ENCODE peak calls at places on chromosomes 12 and 14, in nine cellular contexts. M is fibroblast of the aortic adventitia; Y is left cardiac atrium; Z is naive thymus-derived CD4-positive, alpha-beta T cell; G is upper lobe of left lung; I is HS-5; W is NCI-H1417; A is midbrain; N is T-helper 2 cell. K is an unnamed sample.

GRCh38 chr12:98397323-98398105 is 117.9 kb upstream of the TMPO start:
- DNase-seq in Z (peak), Y (peak), M (peak), N (peak), A (peak), W (peak), G (peak), I (peak), K (peak)

GRCh38 chr14:92122761-92123160 is 992 bp downstream of the CPSF2 start:
- DNase-seq in G (no peak), I (no peak), Z (no peak), A (no peak), M (peak), N (no peak), Y (no peak), W (no peak), K (no peak)

GRCh38 chr12:18643673-18644072 is 94.1 kb downstream of the PLCZ1 start:
- DNase-seq in W (no peak), A (no peak), I (no peak), G (no peak), M (peak), Y (no peak), N (no peak), Z (no peak), K (no peak)

GRCh38 chr14:22852940-22853767 is 16.8 kb downstream of the MMP14 start:
- DNase-seq in N (peak), Z (peak), Y (peak), I (no peak), G (peak), W (peak), A (peak), M (peak), K (peak)

GRCh38 chr14:103243764-103244737 is 90.0 kb upstream of the EIF5 start:
- DNase-seq in Y (no peak), Z (no peak), G (no peak), A (no peak), W (no peak), I (no peak), M (peak), N (no peak), K (no peak)

GRCh38 chr14:45252356-45253069 is 489 bp downstream of the MIS18BP1 start:
- DNase-seq in G (no peak), M (peak), W (peak), A (no peak), I (no peak), Y (no peak), Z (peak), N (no peak), K (no peak)

GRCh38 chr14:91098591-91098990 is 15.3 kb upstream of the DGLUCY start:
- DNase-seq in N (no peak), I (peak), W (no peak), G (no peak), A (no peak), Y (no peak), M (no peak), Z (no peak), K (no peak)

GRCh38 chr12:46432325-46432724 is 59.8 kb upstream of the SLC38A2 start:
- DNase-seq in N (no peak), Z (no peak), M (no peak), Y (no peak), G (no peak), I (no peak), A (no peak), W (no peak), K (no peak)

GRCh38 chr12:47360771-47361388 is 281.1 kb upstream of the AMIGO2 start:
- DNase-seq in Y (no peak), I (no peak), W (no peak), M (no peak), G (peak), Z (peak), A (no peak), N (no peak), K (no peak)

GRCh38 chr14:28609228-28609828 is 157.3 kb upstream of the FOXG1 start:
- DNase-seq in G (peak), W (peak), A (peak), Z (no peak), N (no peak), M (peak), I (no peak), Y (peak), K (peak)

GRCh38 chr12:81758421-81759214 is 532 bp downstream of the PPFIA2 start:
- DNase-seq in M (peak), G (no peak), Z (peak), W (peak), A (peak), I (no peak), Y (peak), N (no peak), K (no peak)

GRCh38 chr14:84857571-84857970 is 672.4 kb upstream of the FLRT2 start:
- DNase-seq in W (no peak), I (no peak), Z (no peak), Y (no peak), N (no peak), M (no peak), A (no peak), G (no peak), K (no peak)

GRCh38 chr14:73457050-73457934 is 1.1 kb downstream of the NUMB start:
- DNase-seq in G (peak), A (no peak), M (no peak), I (no peak), N (no peak), Y (peak), W (peak), Z (no peak), K (no peak)

GRCh38 chr14:100091386-100091785 is 26.2 kb downstream of the EVL start:
- DNase-seq in I (no peak), N (no peak), Z (no peak), Y (no peak), W (no peak), M (no peak), G (no peak), A (no peak), K (no peak)

GRCh38 chr12:99110866-99111265 is 465.8 kb downstream of the APAF1 start:
- DNase-seq in Z (no peak), N (no peak), I (no peak), G (no peak), W (peak), M (no peak), A (no peak), Y (no peak), K (no peak)

GRCh38 chr12:126337556-126337955 is 1272.3 kb downstream of the AACS start:
- DNase-seq in Y (no peak), W (no peak), M (peak), Z (no peak), N (no peak), I (peak), G (no peak), A (no peak), K (no peak)

GRCh38 chr14:33842299-33842698 is 108.6 kb downstream of the EGLN3 start:
- DNase-seq in I (no peak), M (no peak), Z (no peak), N (no peak), A (no peak), W (no peak), G (no peak), Y (no peak), K (no peak)

GRCh38 chr14:89202413-89202812 is 214.6 kb downstream of the FOXN3 start:
- DNase-seq in Y (no peak), I (no peak), G (no peak), N (no peak), M (no peak), W (peak), Z (no peak), A (no peak), K (no peak)

GRCh38 chr12:95130096-95130495 is 56.7 kb upstream of the NR2C1 start:
- DNase-seq in G (no peak), N (no peak), W (no peak), Y (no peak), I (no peak), A (no peak), M (peak), Z (no peak), K (no peak)

GRCh38 chr14:97707603-97708002 is 910.4 kb downstream of the VRK1 start:
- DNase-seq in Y (no peak), G (no peak), M (no peak), W (no peak), N (no peak), I (no peak), Z (peak), A (no peak), K (no peak)

GRCh38 chr14:102579696-102580551 is 12.5 kb upstream of the RCOR1 start:
- DNase-seq in A (no peak), Z (no peak), Y (no peak), W (no peak), N (no peak), G (peak), I (no peak), M (peak), K (no peak)

GRCh38 chr14:57389646-57390036 is 745 bp upstream of the NAA30 start:
- DNase-seq in N (no peak), M (no peak), G (peak), A (no peak), Y (no peak), W (peak), I (no peak), Z (peak), K (no peak)

GRCh38 chr14:90263748-90264449 is 7.5 kb downstream of the PSMC1 start:
- DNase-seq in M (no peak), Z (no peak), A (no peak), W (no peak), I (no peak), Y (no peak), N (no peak), G (no peak), K (no peak)

GRCh38 chr12:15669256-15669948 is 119.8 kb downstream of the EPS8 start:
- DNase-seq in N (no peak), Z (no peak), M (peak), A (no peak), Y (no peak), G (no peak), I (no peak), W (no peak), K (no peak)

GRCh38 chr14:106308839-106309389 is 782.5 kb downstream of the TMEM121 start:
- DNase-seq in W (peak), I (no peak), Y (peak), A (no peak), N (peak), Z (peak), G (peak), M (no peak), K (peak)